ENCODE peak calls at places on chromosomes 6 and 20, in five cellular contexts. P is naive thymus-derived CD8-positive, alpha-beta T cell; X is naive thymus-derived CD4-positive, alpha-beta T cell; J is aorta; B is Right ventricle myocardium superior. T is an unnamed sample.

GRCh38 chr6:158020272-158020711 is 38.6 kb downstream of the SYNJ2 start:
- DNase-seq in X (no peak), P (no peak), J (no peak), B (peak; percentile 8), T (no peak)

GRCh38 chr6:135798751-135799515 is 52.6 kb upstream of the PDE7B start:
- DNase-seq in J (no peak), B (no peak), X (no peak), P (no peak), T (no peak)

GRCh38 chr6:63392092-63392724 is 72.4 kb upstream of the LGSN start:
- DNase-seq in J (no peak), X (no peak), P (no peak), B (no peak), T (no peak)

GRCh38 chr20:8152183-8152582 is 20.1 kb downstream of the PLCB1 start:
- DNase-seq in B (no peak), J (no peak), P (no peak), X (no peak), T (no peak)

GRCh38 chr20:11451793-11452291 is 465.9 kb upstream of the BTBD3 start:
- DNase-seq in B (no peak), X (no peak), J (no peak), P (no peak), T (no peak)

GRCh38 chr20:20084296-20084752 is 32.0 kb downstream of the CFAP61 start:
- DNase-seq in J (no peak), X (no peak), P (no peak), B (peak; percentile 46), T (no peak)

GRCh38 chr6:8207191-8207868 is 105.0 kb upstream of the EEF1E1 start:
- DNase-seq in P (no peak), B (no peak), J (no peak), X (no peak), T (no peak)

GRCh38 chr6:135048915-135049314 is 5.7 kb downstream of the HBS1L start:
- DNase-seq in X (no peak), B (no peak), P (no peak), J (no peak), T (no peak)

GRCh38 chr6:56091159-56091869 is 156.1 kb downstream of the COL21A1 start:
- DNase-seq in X (no peak), B (no peak), J (no peak), P (no peak), T (no peak)

GRCh38 chr6:46221221-46221793 is 50.5 kb upstream of the ENPP5 start:
- DNase-seq in X (no peak), J (no peak), P (peak; percentile 13), B (no peak), T (no peak)

GRCh38 chr20:9578584-9578983 is 64.2 kb downstream of the LAMP5 start:
- DNase-seq in J (no peak), P (no peak), B (no peak), X (no peak), T (no peak)

GRCh38 chr20:9520096-9520495 is 5.7 kb downstream of the LAMP5 start:
- DNase-seq in B (no peak), X (no peak), J (no peak), P (no peak), T (no peak)

GRCh38 chr6:127833336-127833735 is 67.5 kb downstream of the THEMIS start:
- DNase-seq in P (no peak), J (no peak), B (no peak), X (no peak), T (no peak)

GRCh38 chr20:58627212-58628072 is 23.6 kb upstream of the STX16 start:
- DNase-seq in B (no peak), J (no peak), P (peak; percentile 50), X (no peak), T (no peak)

GRCh38 chr6:139627091-139627490 is 252.6 kb upstream of the CITED2 start:
- DNase-seq in B (no peak), X (no peak), P (no peak), J (no peak), T (no peak)

GRCh38 chr6:341914-342831 is 49.4 kb upstream of the IRF4 start:
- DNase-seq in X (no peak), B (no peak), P (peak; percentile 46), J (no peak), T (peak; percentile 53)

GRCh38 chr6:100664274-100665040 is 199.7 kb upstream of the SIM1 start:
- DNase-seq in J (no peak), X (peak; percentile 4), B (no peak), P (peak; percentile 18), T (no peak)

GRCh38 chr20:41213150-41213820 is 75.9 kb downstream of the PLCG1 start:
- DNase-seq in P (no peak), J (no peak), B (peak; percentile 57), X (no peak), T (no peak)

GRCh38 chr6:167904791-167905190 is 78.1 kb downstream of the AFDN start:
- DNase-seq in J (no peak), B (no peak), P (no peak), X (no peak), T (no peak)

GRCh38 chr6:131059486-131059885 is 3.6 kb downstream of the EPB41L2 start:
- DNase-seq in J (no peak), B (no peak), X (no peak), P (no peak), T (no peak)

GRCh38 chr20:16518068-16518783 is 55.0 kb downstream of the KIF16B start:
- DNase-seq in J (no peak), X (peak; percentile 20), B (no peak), P (peak; percentile 4), T (no peak)

GRCh38 chr6:150857906-150858365 is 7.6 kb upstream of the MTHFD1L start:
- DNase-seq in B (no peak), X (no peak), J (no peak), P (no peak), T (no peak)

GRCh38 chr6:170108456-170108855 is 182.4 kb downstream of the DLL1 start:
- DNase-seq in B (no peak), P (no peak), J (no peak), X (no peak), T (no peak)

GRCh38 chr20:50717974-50718761 is 13.2 kb upstream of the PARD6B start:
- DNase-seq in B (no peak), X (no peak), P (no peak), J (no peak), T (no peak)

GRCh38 chr6:124974770-124975377 is 12.6 kb downstream of the RNF217 start:
- DNase-seq in X (no peak), B (no peak), P (no peak), J (no peak), T (no peak)

GRCh38 chr6:4583026-4583425 is 193.2 kb upstream of the CDYL start:
- DNase-seq in J (no peak), X (no peak), P (no peak), B (no peak), T (no peak)

GRCh38 chr6:138086573-138087196 is 20.5 kb downstream of the PERP start:
- DNase-seq in J (no peak), P (no peak), B (no peak), X (no peak), T (no peak)

GRCh38 chr6:78701407-78701806 is 165.9 kb upstream of the IRAK1BP1 start:
- DNase-seq in B (no peak), P (no peak), X (no peak), J (no peak), T (no peak)

GRCh38 chr6:129055796-129056195 is 172.9 kb downstream of the LAMA2 start:
- DNase-seq in B (no peak), X (no peak), J (no peak), P (no peak), T (no peak)

GRCh38 chr6:21500314-21500713 is 93.2 kb upstream of the SOX4 start:
- DNase-seq in J (no peak), P (no peak), B (no peak), X (no peak), T (no peak)

GRCh38 chr20:63873477-63873971 is 8.5 kb downstream of the TPD52L2 start:
- DNase-seq in X (no peak), B (peak; percentile 70), P (no peak), J (peak; percentile 79), T (peak; percentile 79)

GRCh38 chr6:13679996-13680395 is 31.6 kb downstream of the RANBP9 start:
- DNase-seq in X (no peak), J (no peak), B (no peak), P (no peak), T (no peak)

GRCh38 chr20:20443509-20443908 is 75.6 kb downstream of the INSM1 start:
- DNase-seq in B (no peak), P (no peak), X (no peak), J (no peak), T (no peak)

GRCh38 chr6:127146935-127147334 is 28.5 kb downstream of the RSPO3 start:
- DNase-seq in P (no peak), X (no peak), B (no peak), J (no peak), T (no peak)

GRCh38 chr6:47057830-47058540 is 15.9 kb upstream of the ADGRF1 start:
- DNase-seq in B (no peak), J (no peak), X (no peak), P (no peak), T (no peak)

GRCh38 chr6:112802154-112802553 is 455.0 kb downstream of the RFPL4B start:
- DNase-seq in J (no peak), P (no peak), X (no peak), B (no peak), T (no peak)

T was measured in Right ventricle myocardium inferior.